ENCODE peak calls at places on chromosomes 12 and 14, in eight cellular contexts. Y, Q, P, D, H, N, X and G are unnamed samples.

GRCh38 chr12:122423258-122424165 is 1.0 kb upstream of the CLIP1 start:
- DNase-seq in Y (no peak), N (no peak), Q (no peak), H (no peak), D (peak; percentile 36), P (no peak), X (peak; percentile 30), G (peak; percentile 43)

GRCh38 chr14:30550335-30550734 is 8.6 kb upstream of the G2E3 start:
- DNase-seq in P (peak; percentile 21), X (peak; percentile 64), Y (no peak), H (no peak), N (no peak), Q (no peak), D (peak; percentile 29), G (peak; percentile 49)

GRCh38 chr12:113461666-113462065 is 10.0 kb downstream of the LHX5 start:
- DNase-seq in Q (no peak), D (no peak), X (peak; percentile 24), H (no peak), N (peak; percentile 57), Y (no peak), P (peak; percentile 23), G (peak; percentile 45)

GRCh38 chr14:93939304-93940229 is 12.4 kb downstream of the FAM181A start:
- DNase-seq in P (peak; percentile 62), H (peak; percentile 90), Y (peak; percentile 98), X (no peak), N (peak; percentile 84), Q (peak; percentile 45), D (peak; percentile 96), G (peak; percentile 73)

GRCh38 chr12:132282031-132282949 is 47.1 kb downstream of the GALNT9 start:
- DNase-seq in Q (no peak), D (no peak), N (no peak), Y (no peak), P (no peak), X (no peak), H (no peak), G (no peak)

GRCh38 chr14:97524579-97525319 is 727.6 kb downstream of the VRK1 start:
- DNase-seq in H (no peak), P (no peak), Q (no peak), X (no peak), Y (no peak), N (no peak), D (no peak), G (no peak)

GRCh38 chr12:8941691-8942478 is 7.6 kb downstream of the M6PR start:
- DNase-seq in Y (no peak), P (no peak), H (no peak), N (no peak), Q (no peak), D (no peak), X (no peak), G (no peak)

GRCh38 chr12:26340649-26341048 is 145.3 kb downstream of the SSPN start:
- DNase-seq in P (no peak), H (no peak), X (no peak), N (no peak), Y (no peak), D (no peak), Q (no peak), G (no peak)

GRCh38 chr14:73239463-73240241 is 2.3 kb downstream of the PAPLN start:
- DNase-seq in H (peak; percentile 18), P (peak; percentile 68), Y (no peak), N (peak; percentile 62), D (peak; percentile 70), X (peak; percentile 24), Q (no peak), G (peak; percentile 37)

GRCh38 chr12:112908548-112908947 is 1.8 kb downstream of the OAS1 start:
- DNase-seq in Y (peak; percentile 17), N (no peak), Q (no peak), P (no peak), H (no peak), D (no peak), X (no peak), G (no peak)

GRCh38 chr14:29584992-29585391 is 342.7 kb downstream of the PRKD1 start:
- DNase-seq in D (peak; percentile 38), N (no peak), Q (peak; percentile 65), X (peak; percentile 84), P (peak; percentile 59), H (no peak), Y (no peak), G (no peak)